ENCODE peak calls at places on chromosomes 6 and 20, in six cellular contexts. B, V, O, P, F and U are unnamed samples.
A peak's percentile ranks its signal among the peaks of the same experiment; 100 is the strongest.

GRCh38 chr20:48294196-48294595 is 508.9 kb upstream of the SULF2 start:
- DNase-seq in V (no peak), B (no peak), F (peak; percentile 58), P (no peak), O (no peak), U (no peak)

GRCh38 chr6:64983108-64983507 is 723.9 kb downstream of the EYS start:
- DNase-seq in P (no peak), F (no peak), O (no peak), B (no peak), V (no peak), U (no peak)

GRCh38 chr6:132969188-132969587 is 154.8 kb downstream of the RPS12 start:
- DNase-seq in P (no peak), F (no peak), V (no peak), O (no peak), B (no peak), U (no peak)

GRCh38 chr6:135163440-135163738 is 17.7 kb upstream of the MYB start:
- DNase-seq in V (no peak), O (no peak), F (no peak), P (no peak), B (no peak), U (no peak)

GRCh38 chr20:35009665-35010328 is 54.1 kb downstream of the MYH7B start:
- DNase-seq in V (no peak), O (no peak), F (no peak), P (no peak), B (no peak), U (no peak)

GRCh38 chr6:166515072-166515810 is 71.2 kb downstream of the RAMACL start:
- DNase-seq in P (no peak), O (no peak), B (peak; percentile 76), F (peak; percentile 82), V (peak; percentile 49), U (peak; percentile 14)

GRCh38 chr6:101722481-101722880 is 329.0 kb downstream of the GRIK2 start:
- DNase-seq in B (peak; percentile 10), O (no peak), P (no peak), F (no peak), V (no peak), U (no peak)

GRCh38 chr20:4297141-4297826 is 281.9 kb upstream of the RNF24 start:
- DNase-seq in F (peak; percentile 13), O (no peak), V (no peak), B (peak; percentile 62), P (no peak), U (peak; percentile 43)

GRCh38 chr20:34068001-34068400 is 44.0 kb downstream of the EIF2S2 start:
- DNase-seq in O (no peak), P (no peak), V (no peak), B (no peak), F (no peak), U (no peak)

GRCh38 chr6:35489995-35490791 is 6.7 kb downstream of the TEAD3 start:
- DNase-seq in O (peak; percentile 77), P (no peak), V (no peak), B (no peak), F (peak; percentile 84), U (no peak)

GRCh38 chr6:150934380-150934779 is 68.9 kb downstream of the MTHFD1L start:
- DNase-seq in O (no peak), F (peak; percentile 37), V (peak; percentile 34), P (no peak), B (peak; percentile 80), U (peak; percentile 7)

GRCh38 chr6:48111143-48111506 is at the start of gene PTCHD4:
- DNase-seq in F (peak; percentile 48), O (no peak), B (peak; percentile 28), P (no peak), V (peak; percentile 74), U (peak; percentile 86)

GRCh38 chr6:56541736-56542366 is 100.8 kb downstream of the DST start:
- DNase-seq in P (no peak), F (no peak), B (no peak), O (no peak), V (no peak), U (peak; percentile 23)

GRCh38 chr6:116298273-116298672 is 18.5 kb upstream of the TSPYL1 start:
- DNase-seq in O (no peak), F (no peak), P (no peak), V (no peak), B (no peak), U (no peak)

GRCh38 chr6:107490568-107491058 is 696 bp downstream of the SOBP start:
- DNase-seq in P (no peak), V (no peak), F (no peak), B (no peak), O (no peak), U (no peak)

GRCh38 chr6:71444222-71444621 is 155.6 kb downstream of the OGFRL1 start:
- DNase-seq in V (no peak), B (no peak), F (no peak), O (no peak), P (no peak), U (peak; percentile 3)

GRCh38 chr6:1686117-1687098 is 76.7 kb downstream of the FOXC1 start:
- DNase-seq in V (no peak), O (no peak), F (peak; percentile 93), P (no peak), B (peak; percentile 81), U (no peak)

GRCh38 chr6:150417899-150418824 is 49.4 kb downstream of the IYD start:
- DNase-seq in P (peak; percentile 41), F (peak; percentile 93), V (peak; percentile 71), B (peak; percentile 73), O (peak; percentile 63), U (peak; percentile 63)

GRCh38 chr6:88982720-88983119 is 19.3 kb upstream of the RNGTT start:
- DNase-seq in O (peak; percentile 40), B (peak; percentile 62), P (peak; percentile 23), V (peak; percentile 66), F (peak; percentile 89), U (peak; percentile 55)

GRCh38 chr20:25227317-25227831 is 20.5 kb upstream of the PYGB start:
- DNase-seq in F (peak; percentile 68), V (peak; percentile 29), B (peak; percentile 62), O (peak; percentile 48), P (no peak), U (peak; percentile 94)

GRCh38 chr20:52655365-52655764 is 316.8 kb upstream of the TSHZ2 start:
- DNase-seq in P (no peak), O (no peak), B (no peak), V (no peak), F (no peak), U (no peak)

GRCh38 chr6:140992678-140993077 is 1140.0 kb upstream of the GJE1 start:
- DNase-seq in V (no peak), P (no peak), F (no peak), B (no peak), O (no peak), U (no peak)

GRCh38 chr6:64996301-64996700 is 710.7 kb downstream of the EYS start:
- DNase-seq in B (no peak), O (no peak), V (no peak), F (no peak), P (no peak), U (no peak)